ENCODE peak calls at places on chromosome 2, in ten cellular contexts. A, P, B, S, Y, K, F, I, N and M are unnamed samples.
A peak's percentile ranks its signal among the peaks of the same experiment; 100 is the strongest.

GRCh38 chr2:145617420-145617819 is 1097.5 kb upstream of the ZEB2 start:
- DNase-seq in I (no peak), P (no peak), A (no peak), B (no peak), S (no peak), K (no peak), Y (no peak), N (no peak), F (no peak), M (no peak)

GRCh38 chr2:46826898-46827245 is 88.7 kb downstream of the MCFD2 start:
- DNase-seq in A (no peak), N (no peak), P (no peak), I (no peak), K (no peak), F (no peak), Y (no peak), S (peak; percentile 50), B (peak; percentile 62), M (no peak)

GRCh38 chr2:74009577-74009976 is 24.9 kb downstream of the TET3 start:
- DNase-seq in I (no peak), B (no peak), F (no peak), K (no peak), Y (no peak), P (no peak), N (no peak), S (no peak), A (no peak), M (no peak)

GRCh38 chr2:166343467-166343866 is 32.3 kb downstream of the SCN9A start:
- DNase-seq in S (no peak), K (no peak), N (no peak), Y (no peak), B (no peak), F (no peak), A (no peak), I (no peak), P (no peak), M (no peak)

GRCh38 chr2:235774153-235774552 is 280.3 kb downstream of the AGAP1 start:
- DNase-seq in K (no peak), S (peak; percentile 17), N (no peak), Y (no peak), P (no peak), B (no peak), A (no peak), I (no peak), F (no peak), M (no peak)

GRCh38 chr2:162111958-162112850 is 38.2 kb upstream of the DPP4 start:
- DNase-seq in B (no peak), A (no peak), S (no peak), K (peak; percentile 12), I (no peak), P (no peak), Y (no peak), F (no peak), N (no peak), M (no peak)

GRCh38 chr2:130845507-130846085 is 8.9 kb downstream of the ARHGEF4 start:
- DNase-seq in P (no peak), K (peak; percentile 12), B (no peak), F (no peak), A (no peak), S (no peak), Y (no peak), N (no peak), I (no peak), M (no peak)

GRCh38 chr2:128552806-128553551 is 234.3 kb upstream of the HS6ST1 start:
- DNase-seq in B (no peak), N (peak; percentile 36), K (no peak), I (no peak), A (no peak), S (no peak), P (peak; percentile 17), F (no peak), Y (no peak), M (peak; percentile 30)

GRCh38 chr2:10038716-10039115 is 4.6 kb upstream of the KLF11 start:
- DNase-seq in I (no peak), S (no peak), N (no peak), F (no peak), P (no peak), Y (no peak), K (peak; percentile 21), B (no peak), A (no peak), M (no peak)

GRCh38 chr2:1233280-1233679 is 180.0 kb upstream of the TPO start:
- DNase-seq in F (no peak), N (no peak), I (no peak), K (no peak), B (peak; percentile 80), Y (no peak), A (no peak), P (no peak), S (no peak), M (no peak)

GRCh38 chr2:46297546-46298271 is 502 bp downstream of the EPAS1 start:
- DNase-seq in K (no peak), I (peak; percentile 28), S (peak; percentile 87), Y (no peak), F (peak; percentile 86), P (no peak), N (peak; percentile 74), A (no peak), B (peak; percentile 96), M (peak; percentile 40)

GRCh38 chr2:161228511-161229240 is 68.4 kb downstream of the TANK start:
- DNase-seq in I (no peak), S (no peak), A (no peak), K (peak; percentile 30), P (no peak), F (no peak), B (no peak), N (no peak), Y (peak; percentile 86), M (no peak)

DNA sequence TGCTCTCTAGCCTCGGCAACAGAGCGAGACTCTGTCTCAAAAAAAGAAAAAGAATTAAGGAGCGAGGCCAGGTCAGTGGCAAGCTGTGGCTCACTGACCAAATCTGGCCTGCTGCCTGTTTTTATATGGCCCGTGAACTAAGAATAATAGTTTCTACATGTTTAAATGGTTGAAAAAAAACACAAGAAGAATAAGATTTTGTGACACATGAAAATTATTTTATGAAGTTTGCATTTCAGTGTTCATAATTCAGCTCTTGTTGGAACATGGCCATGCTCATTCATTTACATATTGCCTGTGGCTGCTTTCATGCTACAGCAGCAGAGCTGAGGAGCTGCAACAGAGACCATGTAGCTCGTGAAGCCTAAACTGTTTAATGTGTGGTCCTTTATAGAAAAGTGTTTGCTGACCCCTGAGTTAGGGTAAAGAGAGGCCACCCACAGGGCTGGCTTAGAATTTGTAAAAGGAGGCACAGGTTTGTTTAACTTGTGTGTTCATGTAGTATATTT is 59.5 kb downstream of the MFSD6 start:
- DNase-seq in I (no peak), Y (peak; percentile 24), K (peak; percentile 23), A (no peak), F (no peak), B (no peak), N (no peak), S (no peak), P (peak; percentile 45), M (no peak)
- H3K4me3 ChIP-seq in I (no peak overlapping the region), Y (no peak overlapping the region), K (no peak overlapping the region), A (no peak overlapping the region), F (no peak overlapping the region), B (no peak overlapping the region), N (peak overlapping the region; percentile 20), S (peak overlapping the region; percentile 32), P (no peak overlapping the region), M (no peak overlapping the region)

DNA sequence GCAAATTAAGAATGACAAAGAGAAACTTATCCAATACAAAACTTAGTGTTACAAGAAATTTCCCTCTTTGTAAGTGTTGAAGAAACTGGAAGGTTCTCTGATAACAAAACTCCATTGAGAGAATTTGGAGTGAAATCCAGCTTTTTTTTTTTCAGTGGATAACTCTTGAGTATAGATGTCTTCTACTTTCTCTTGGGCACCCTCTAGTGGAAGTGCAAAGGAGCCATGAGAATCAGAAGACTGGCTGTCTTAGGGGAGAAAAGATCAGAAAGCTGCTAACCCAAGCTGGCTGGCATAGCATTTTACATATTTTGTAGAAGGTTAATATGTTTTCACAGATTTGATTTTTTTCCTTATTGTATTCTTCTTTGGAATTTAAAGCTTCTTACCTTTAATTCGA is 138.8 kb upstream of the SATB2 start:
- DNase-seq in P (no peak), S (no peak), B (no peak), N (no peak), Y (peak; percentile 28), I (no peak), F (no peak), A (peak; percentile 24), K (peak; percentile 2), M (peak; percentile 15)
- TF ChIP-seq CTCF in P (peak; percentile 36), S (no peak), B (peak; percentile 38), N (peak; percentile 25), Y (peak; percentile 48), I (peak; percentile 48), F (no peak), A (peak; percentile 26), K (peak; percentile 28), M (peak; percentile 37)

GRCh38 chr2:48195168-48195567 is 288.9 kb upstream of the FBXO11 start:
- DNase-seq in N (no peak), I (no peak), K (no peak), P (no peak), B (no peak), F (no peak), S (no peak), Y (no peak), A (no peak), M (no peak)

GRCh38 chr2:48200591-48201293 is 294.4 kb upstream of the FBXO11 start:
- DNase-seq in S (no peak), K (no peak), N (no peak), Y (no peak), F (no peak), B (no peak), I (no peak), P (no peak), A (no peak), M (no peak)

GRCh38 chr2:48197618-48198017 is 291.3 kb upstream of the FBXO11 start:
- DNase-seq in A (no peak), S (no peak), K (no peak), F (no peak), Y (no peak), B (no peak), N (no peak), I (no peak), P (no peak), M (no peak)

GRCh38 chr2:48198285-48198821 is 292.1 kb upstream of the FBXO11 start:
- DNase-seq in Y (no peak), I (no peak), B (no peak), F (no peak), A (no peak), S (no peak), P (no peak), N (no peak), K (no peak), M (no peak)

DNA sequence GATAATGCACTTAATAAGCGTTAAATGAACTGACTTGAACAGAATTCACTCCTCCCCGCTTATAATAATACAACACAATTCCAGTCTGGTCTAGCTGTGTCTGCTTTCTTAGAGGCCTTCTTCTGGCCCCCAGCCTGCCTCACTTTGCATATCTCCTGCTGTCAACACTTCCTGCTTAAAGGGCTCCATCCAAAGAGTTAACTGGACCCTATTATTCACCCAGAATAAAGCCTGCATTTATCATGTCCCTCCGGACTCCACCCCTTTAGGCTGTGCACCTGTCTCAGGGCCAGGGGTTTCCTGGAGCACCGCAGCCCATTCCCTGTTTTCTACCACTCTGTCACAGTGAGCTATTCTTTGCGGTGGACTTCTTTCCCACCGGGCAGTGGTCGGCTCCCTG is 292.8 kb upstream of the FBXO11 start:
- DNase-seq in I (peak; percentile 34), P (no peak), A (no peak), Y (no peak), B (no peak), F (no peak), K (no peak), N (no peak), S (no peak), M (no peak)
- H3K4me3 ChIP-seq in I (no peak overlapping the region), P (no peak overlapping the region), A (no peak overlapping the region), Y (no peak overlapping the region), B (no peak overlapping the region), F (no peak overlapping the region), K (no peak overlapping the region), N (no peak overlapping the region), S (no peak overlapping the region), M (no peak overlapping the region)

GRCh38 chr2:109260886-109261700 is 132.1 kb downstream of the SH3RF3 start:
- DNase-seq in N (no peak), Y (peak; percentile 40), P (no peak), S (peak; percentile 64), F (peak; percentile 49), I (peak; percentile 20), K (peak; percentile 34), A (no peak), B (peak; percentile 52), M (peak; percentile 47)
- TF ChIP-seq CTCF in N (peak; percentile 33), Y (peak; percentile 49), P (peak; percentile 38), S (no peak), F (no peak), I (peak; percentile 46), K (peak; percentile 34), A (peak; percentile 30), B (peak; percentile 36), M (peak; percentile 44)